ENCODE peak calls at places on chromosomes 6 and 20, in eight cellular contexts. K is neural crest cell, N is colonic mucosa, S is GM23338, T is RWPE1, I is GM20000, P is nephron progenitor cell, X is HFFc6. J is an unnamed sample.

GRCh38 chr20:4036351-4036750 is 21.0 kb upstream of the RNF24 start:
- DNase-seq in X (no peak), P (no peak), K (no peak), S (no peak), I (peak), T (no peak), N (no peak), J (no peak)

GRCh38 chr6:113763883-113764282 is 93.3 kb upstream of the MARCKS start:
- DNase-seq in P (no peak), T (peak), N (no peak), S (no peak), X (peak), K (no peak), I (peak), J (no peak)

GRCh38 chr20:56178219-56178618 is 70.3 kb upstream of the MC3R start:
- DNase-seq in I (no peak), T (no peak), K (no peak), P (no peak), S (no peak), N (no peak), X (no peak), J (no peak)

GRCh38 chr6:49142422-49143151 is 320.5 kb downstream of the MMUT start:
- DNase-seq in T (no peak), S (peak), P (no peak), X (no peak), I (no peak), N (no peak), K (no peak), J (no peak)

GRCh38 chr6:38352636-38353035 is 287.1 kb downstream of the BTBD9 start:
- DNase-seq in T (no peak), S (no peak), X (peak), N (no peak), I (no peak), P (no peak), K (no peak), J (no peak)

GRCh38 chr6:67909354-67909753 is 725.7 kb upstream of the ADGRB3 start:
- DNase-seq in P (no peak), N (no peak), T (no peak), S (no peak), K (no peak), I (no peak), X (no peak), J (no peak)

GRCh38 chr6:149004664-149005063 is 257.8 kb downstream of the UST start:
- DNase-seq in P (no peak), N (no peak), S (no peak), T (no peak), K (no peak), X (no peak), I (no peak), J (no peak)

GRCh38 chr6:24761193-24761835 is 13.4 kb upstream of the GMNN start:
- DNase-seq in S (peak), K (no peak), I (no peak), X (no peak), N (peak), T (no peak), P (peak), J (peak)

GRCh38 chr6:111750753-111751684 is 122.2 kb downstream of the FYN start:
- DNase-seq in S (peak), P (no peak), T (no peak), X (no peak), K (no peak), I (peak), N (no peak), J (peak)

GRCh38 chr6:34436803-34437643 is 11.2 kb upstream of the RPS10 start:
- DNase-seq in S (no peak), K (no peak), T (no peak), X (no peak), I (no peak), N (no peak), P (no peak), J (no peak)

GRCh38 chr20:58149412-58150091 is 78.9 kb downstream of the ANKRD60 start:
- DNase-seq in N (no peak), K (no peak), X (no peak), P (no peak), S (no peak), T (peak), I (no peak), J (no peak)

GRCh38 chr20:2801459-2801728 is 967 bp upstream of the CPXM1 start:
- DNase-seq in X (no peak), S (no peak), K (no peak), I (no peak), N (no peak), T (no peak), P (no peak), J (no peak)

GRCh38 chr6:7707787-7708186 is 18.1 kb upstream of the BMP6 start:
- DNase-seq in I (no peak), P (no peak), K (no peak), X (peak), T (no peak), S (no peak), N (no peak), J (no peak)

GRCh38 chr6:85459224-85459901 is 9.5 kb downstream of the NT5E start:
- DNase-seq in X (peak), S (no peak), T (peak), P (no peak), K (no peak), N (no peak), I (no peak), J (no peak)

GRCh38 chr20:41287327-41287726 is 30.2 kb downstream of the ZHX3 start:
- DNase-seq in P (no peak), I (no peak), K (no peak), X (peak), T (peak), N (no peak), S (no peak), J (no peak)

GRCh38 chr6:19028201-19028600 is 641.1 kb downstream of the RNF144B start:
- DNase-seq in T (no peak), I (no peak), K (no peak), X (no peak), N (no peak), P (no peak), S (no peak), J (no peak)

GRCh38 chr6:82971877-82972460 is 93.7 kb downstream of the UBE3D start:
- DNase-seq in I (no peak), P (no peak), N (no peak), S (no peak), T (no peak), K (no peak), X (no peak), J (no peak)

GRCh38 chr6:4565301-4566250 is 210.6 kb upstream of the CDYL start:
- DNase-seq in T (no peak), X (no peak), I (no peak), K (no peak), P (no peak), N (peak), S (no peak), J (no peak)

GRCh38 chr6:151494235-151494950 is 576 bp downstream of the CCDC170 start:
- DNase-seq in N (peak), S (peak), I (no peak), K (peak), T (peak), X (peak), P (no peak), J (peak)

GRCh38 chr20:31594558-31595379 is 10.3 kb upstream of the ID1 start:
- DNase-seq in N (peak), S (peak), K (no peak), P (peak), I (no peak), T (no peak), X (no peak), J (no peak)

GRCh38 chr20:62977613-62978558 is 25.4 kb downstream of the SLC17A9 start:
- DNase-seq in I (peak), N (peak), S (no peak), K (no peak), X (no peak), T (peak), P (no peak), J (peak)

GRCh38 chr6:89887452-89888137 is 6.7 kb upstream of the GJA10 start:
- DNase-seq in K (no peak), I (no peak), T (no peak), X (no peak), S (peak), P (no peak), N (no peak), J (peak)

GRCh38 chr6:91534614-91535013 is 947.7 kb upstream of the MAP3K7 start:
- DNase-seq in X (no peak), K (no peak), T (no peak), P (no peak), S (peak), I (no peak), N (no peak), J (no peak)

GRCh38 chr6:41733707-41734665 is 1.4 kb downstream of the TFEB start:
- DNase-seq in I (peak), N (peak), T (peak), P (peak), X (peak), K (peak), S (peak), J (peak)

GRCh38 chr6:3750324-3751018 is 1.0 kb downstream of the PXDC1 start:
- DNase-seq in N (peak), I (peak), X (peak), P (peak), K (no peak), S (peak), T (peak), J (no peak)

GRCh38 chr20:16243470-16243869 is 329.8 kb downstream of the KIF16B start:
- DNase-seq in S (no peak), T (no peak), P (no peak), I (no peak), N (no peak), K (no peak), X (no peak), J (no peak)

GRCh38 chr6:35294308-35294945 is 3.2 kb upstream of the DEF6 start:
- DNase-seq in X (peak), N (no peak), P (peak), S (peak), K (peak), T (peak), I (peak), J (peak)

GRCh38 chr6:165566088-165566828 is 96.8 kb downstream of the PDE10A start:
- DNase-seq in N (no peak), P (no peak), K (no peak), S (no peak), X (no peak), I (no peak), T (no peak), J (no peak)

GRCh38 chr6:165559632-165560031 is 103.4 kb downstream of the PDE10A start:
- DNase-seq in K (no peak), T (no peak), N (no peak), X (no peak), S (no peak), I (no peak), P (no peak), J (no peak)

GRCh38 chr6:165568326-165568725 is 94.7 kb downstream of the PDE10A start:
- DNase-seq in S (no peak), X (no peak), K (no peak), N (no peak), T (no peak), P (no peak), I (no peak), J (no peak)

GRCh38 chr6:165557674-165558073 is 105.4 kb downstream of the PDE10A start:
- DNase-seq in X (no peak), S (no peak), P (no peak), K (no peak), T (no peak), I (no peak), N (no peak), J (no peak)

DNA sequence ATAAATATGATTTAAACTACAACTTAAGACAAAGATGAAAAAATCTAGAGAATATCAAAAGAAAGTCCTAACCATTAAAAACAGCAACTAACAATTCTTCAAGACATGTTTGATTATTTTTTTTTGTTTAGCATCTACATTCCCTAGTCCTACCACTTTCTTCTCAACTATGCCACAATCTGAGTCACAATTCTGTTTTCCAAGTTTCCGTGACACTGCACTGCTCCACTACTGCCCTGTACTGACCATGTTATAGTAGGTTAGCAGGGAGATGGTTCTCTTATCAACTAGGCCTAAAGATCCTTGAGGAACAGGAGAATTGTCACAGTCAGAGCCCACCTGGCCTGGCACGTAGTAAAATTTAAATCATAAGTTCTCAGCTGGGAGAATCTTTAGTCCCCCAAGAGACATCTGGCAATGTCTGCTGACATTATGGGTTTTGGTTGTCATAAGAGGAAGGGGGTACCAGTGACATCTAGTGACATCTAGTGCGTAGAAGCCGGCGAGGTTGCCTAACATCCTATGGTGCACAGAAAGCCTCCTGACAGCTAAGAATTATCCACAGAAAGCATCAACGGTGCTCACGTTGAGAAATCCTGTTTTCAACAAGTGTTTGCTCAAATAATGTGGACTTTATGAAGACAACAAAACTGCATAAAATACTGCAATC is 100.5 kb downstream of the PDE10A start:
- DNase-seq in P (no peak), N (no peak), I (no peak), K (no peak), T (no peak), X (no peak), S (no peak), J (no peak)
- TF ChIP-seq CTCF in P (no peak), N (no peak), I (no peak), K (no peak), T (no peak), X (no peak), S (peak), J (no peak)

DNA sequence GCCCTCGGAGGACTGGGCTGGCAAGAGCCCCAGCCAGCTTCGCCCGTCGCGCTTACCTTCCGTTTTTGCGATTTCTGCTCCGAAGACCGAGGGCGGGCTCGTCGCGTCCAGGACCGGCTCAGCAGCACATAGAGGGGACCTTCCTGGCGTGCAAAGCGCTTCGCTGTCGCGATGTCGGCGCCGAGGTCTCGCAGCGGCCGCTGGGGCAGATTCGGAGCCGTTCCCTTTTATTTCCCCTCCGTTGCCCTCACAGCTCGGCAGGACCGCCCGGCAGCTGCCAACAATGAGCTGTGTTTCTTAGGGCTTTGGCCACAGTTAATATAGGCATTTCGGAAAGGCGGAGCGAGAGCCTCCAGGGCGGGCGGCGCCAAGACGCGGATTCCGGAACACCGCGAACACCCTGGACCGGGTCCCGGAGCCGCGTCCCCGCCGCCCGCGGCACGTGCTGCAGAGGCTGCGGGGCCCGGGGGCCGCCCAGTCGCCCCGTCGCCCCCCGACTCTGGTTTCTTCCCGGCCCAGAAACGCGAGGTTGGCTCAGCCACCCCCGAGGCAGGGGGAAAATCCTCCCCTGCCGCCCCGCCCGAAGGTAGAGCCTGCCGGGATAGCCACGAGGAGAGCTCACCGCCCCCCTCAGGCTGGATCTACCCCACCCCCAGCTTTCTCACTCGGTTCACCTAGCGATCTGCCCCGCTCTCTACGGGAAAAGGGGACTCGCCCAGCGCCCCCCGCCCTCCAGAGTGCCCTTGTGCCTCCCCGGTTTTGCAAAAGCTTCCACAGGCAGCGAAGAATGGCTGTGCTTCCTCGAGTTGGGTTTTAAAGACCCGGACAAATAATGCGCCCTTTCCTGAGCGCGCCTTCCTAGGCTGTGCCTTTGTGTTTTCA is at the start of gene CITED2:
- DNase-seq in T (peak), P (peak), K (peak), X (peak), S (peak), I (peak), N (peak), J (peak)
- TF ChIP-seq CTCF in T (no peak), P (no peak), K (peak), X (peak), S (no peak), I (no peak), N (no peak), J (no peak)

GRCh38 chr6:79605061-79605460 is 26.1 kb upstream of the SH3BGRL2 start:
- DNase-seq in X (no peak), P (no peak), N (no peak), I (no peak), T (no peak), K (no peak), S (no peak), J (no peak)
- TF ChIP-seq CTCF in X (no peak), P (no peak), N (no peak), I (no peak), T (no peak), K (no peak), S (no peak), J (no peak)

GRCh38 chr6:44481765-44482164 is 94.3 kb downstream of the CDC5L start:
- DNase-seq in K (no peak), S (no peak), N (no peak), T (no peak), X (no peak), P (no peak), I (no peak), J (no peak)

GRCh38 chr6:44487611-44488010 is 100.1 kb downstream of the CDC5L start:
- DNase-seq in N (no peak), S (no peak), T (no peak), P (no peak), I (no peak), K (no peak), X (no peak), J (no peak)

GRCh38 chr6:44487002-44487401 is 99.5 kb downstream of the CDC5L start:
- DNase-seq in T (no peak), P (no peak), S (no peak), N (no peak), K (no peak), X (no peak), I (no peak), J (no peak)

GRCh38 chr6:44486002-44486421 is 98.5 kb downstream of the CDC5L start:
- DNase-seq in K (no peak), P (no peak), X (peak), N (no peak), I (no peak), S (peak), T (no peak), J (no peak)

DNA sequence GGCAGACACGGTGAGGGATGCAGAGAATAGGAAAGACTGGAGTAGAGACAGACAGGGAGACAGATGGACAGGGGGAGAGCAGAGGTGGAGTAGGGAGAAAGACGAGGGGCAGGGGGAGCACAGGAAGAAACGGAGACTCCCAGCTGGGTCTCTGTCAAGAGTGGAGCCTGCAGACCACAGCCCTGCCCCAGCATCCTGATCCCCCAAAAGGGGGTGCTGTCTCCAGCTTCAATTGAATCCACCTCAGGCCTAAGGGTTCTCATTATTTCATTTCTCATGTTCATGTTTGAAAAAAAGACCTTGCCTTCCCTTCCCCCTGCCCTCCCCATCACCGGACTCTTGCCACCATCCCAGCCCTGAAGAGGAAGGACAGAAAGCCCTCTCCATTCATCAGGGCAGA is 98.1 kb downstream of the CDC5L start:
- DNase-seq in P (no peak), I (no peak), S (peak), T (no peak), X (no peak), N (no peak), K (no peak), J (no peak)
- TF ChIP-seq CTCF in P (no peak), I (no peak), S (peak), T (no peak), X (peak), N (no peak), K (no peak), J (no peak)

GRCh38 chr6:163985040-163985439 is 570.5 kb downstream of the QKI start:
- DNase-seq in N (no peak), T (no peak), S (no peak), K (no peak), X (no peak), P (no peak), I (no peak), J (no peak)

GRCh38 chr6:163983601-163984445 is 569.3 kb downstream of the QKI start:
- DNase-seq in K (no peak), T (no peak), I (no peak), X (no peak), P (no peak), S (no peak), N (no peak), J (no peak)

GRCh38 chr6:163985710-163986109 is 571.2 kb downstream of the QKI start:
- DNase-seq in X (no peak), T (no peak), N (no peak), K (no peak), I (no peak), P (no peak), S (no peak), J (no peak)

GRCh38 chr6:163986313-163986712 is 571.8 kb downstream of the QKI start:
- DNase-seq in S (no peak), X (no peak), T (no peak), N (no peak), I (no peak), P (no peak), K (no peak), J (no peak)

GRCh38 chr6:163984446-163984936 is 570.0 kb downstream of the QKI start:
- DNase-seq in K (no peak), X (no peak), I (no peak), P (no peak), S (no peak), N (no peak), T (no peak), J (no peak)
- TF ChIP-seq CTCF in K (no peak), X (no peak), I (no peak), P (no peak), S (no peak), N (no peak), T (no peak), J (no peak)

GRCh38 chr20:52318601-52319000 is 127.0 kb upstream of the ZFP64 start:
- DNase-seq in P (no peak), K (no peak), T (no peak), S (no peak), X (no peak), I (no peak), N (no peak), J (no peak)

GRCh38 chr20:52311209-52311794 is 119.7 kb upstream of the ZFP64 start:
- DNase-seq in I (no peak), K (no peak), N (no peak), X (no peak), P (no peak), T (no peak), S (peak), J (no peak)

GRCh38 chr20:52312131-52312729 is 120.7 kb upstream of the ZFP64 start:
- DNase-seq in I (peak), T (peak), X (peak), P (peak), S (peak), K (peak), N (peak), J (peak)

GRCh38 chr20:52313335-52313963 is 121.9 kb upstream of the ZFP64 start:
- DNase-seq in S (peak), K (peak), T (peak), I (no peak), X (peak), P (peak), N (no peak), J (no peak)
- TF ChIP-seq CTCF in S (peak), K (peak), T (peak), I (no peak), X (peak), P (peak), N (no peak), J (no peak)

GRCh38 chr6:161226005-161226964 is 47.6 kb downstream of the AGPAT4 start:
- DNase-seq in I (peak), K (no peak), S (no peak), N (no peak), P (no peak), X (no peak), T (no peak), J (peak)

GRCh38 chr6:161228096-161228495 is 45.8 kb downstream of the AGPAT4 start:
- DNase-seq in T (no peak), P (no peak), X (no peak), N (no peak), K (no peak), S (no peak), I (no peak), J (no peak)

GRCh38 chr6:161230339-161230738 is 43.5 kb downstream of the AGPAT4 start:
- DNase-seq in X (no peak), T (no peak), S (no peak), N (no peak), P (no peak), K (no peak), I (no peak), J (no peak)

GRCh38 chr6:161227004-161227950 is 46.6 kb downstream of the AGPAT4 start:
- DNase-seq in N (no peak), P (no peak), T (no peak), K (no peak), I (no peak), X (no peak), S (no peak), J (no peak)

GRCh38 chr6:161228911-161229591 is 44.8 kb downstream of the AGPAT4 start:
- DNase-seq in X (peak), K (no peak), N (no peak), S (no peak), T (peak), P (no peak), I (peak), J (no peak)
- TF ChIP-seq CTCF in X (peak), K (no peak), N (no peak), S (no peak), T (no peak), P (no peak), I (no peak), J (no peak)

J was measured in activated CD8-positive, alpha-beta T cell treated with anti-CD3 and anti-CD28 coated beads for 36 hours.